ENCODE peak calls at places on chromosomes 6 and 20, in five cellular contexts. N is BE2C; Q is IMR-90; A is GM06990; T is CD4-positive, alpha-beta T cell. H is an unnamed sample. For H3K27me3, the result is how much of the 10 kb centered on the place peaks cover.

GRCh38 chr6:48036316-48036715 is 74.7 kb downstream of the PTCHD4 start:
- DNase-seq in A (no peak), Q (peak), N (no peak), T (no peak), H (peak)

GRCh38 chr6:151119823-151120524 is 119.8 kb upstream of the AKAP12 start:
- DNase-seq in T (no peak), A (no peak), Q (no peak), N (no peak), H (no peak)

GRCh38 chr6:84671188-84671587 is 93.2 kb downstream of the TBX18 start:
- DNase-seq in N (no peak), T (no peak), Q (no peak), A (no peak), H (no peak)

GRCh38 chr6:35087361-35088280 is 53.5 kb downstream of the TCP11 start:
- DNase-seq in N (no peak), T (no peak), A (no peak), Q (no peak), H (no peak)

GRCh38 chr6:23650676-23651075 is 475.3 kb upstream of the NRSN1 start:
- DNase-seq in Q (no peak), A (no peak), T (no peak), N (no peak), H (no peak)

GRCh38 chr20:5654557-5654956 is 95.6 kb upstream of the SHLD1 start:
- DNase-seq in Q (peak), T (no peak), N (no peak), A (peak), H (peak)

GRCh38 chr6:118677193-118677592 is 25.8 kb upstream of the CEP85L start:
- DNase-seq in T (no peak), A (no peak), N (no peak), Q (no peak), H (no peak)

GRCh38 chr6:89481695-89482094 is 48.7 kb downstream of the ANKRD6 start:
- DNase-seq in Q (no peak), A (no peak), T (no peak), N (no peak), H (no peak)

GRCh38 chr20:51715873-51716215 is 52.3 kb downstream of the ATP9A start:
- DNase-seq in T (no peak), A (no peak), N (no peak), Q (no peak), H (no peak)

GRCh38 chr20:31560900-31561598 is 44.0 kb upstream of the ID1 start:
- DNase-seq in N (no peak), T (no peak), Q (peak), A (no peak), H (peak)

GRCh38 chr20:2387180-2387577 is 6.5 kb downstream of the TGM6 start:
- DNase-seq in Q (peak), N (peak), T (no peak), A (no peak), H (no peak)

GRCh38 chr6:131819507-131820228 is 11.8 kb downstream of the ENPP1 start:
- DNase-seq in Q (peak), T (no peak), A (no peak), N (no peak), H (no peak)

GRCh38 chr6:40642190-40642589 is 55.0 kb upstream of the LRFN2 start:
- DNase-seq in N (no peak), Q (no peak), A (no peak), T (no peak), H (no peak)

GRCh38 chr6:136922680-136922996 is 537 bp downstream of the SLC35D3 start:
- DNase-seq in N (no peak), T (no peak), A (no peak), Q (no peak), H (no peak)

GRCh38 chr20:36523341-36523740 is 18.0 kb upstream of the MYL9 start:
- DNase-seq in Q (peak), T (no peak), A (no peak), N (no peak), H (no peak)

GRCh38 chr20:58746551-58747399 is 54.2 kb downstream of the NPEPL1 start:
- DNase-seq in A (no peak), N (no peak), Q (no peak), T (no peak), H (no peak)

GRCh38 chr6:155388546-155388945 is 67.1 kb downstream of the NOX3 start:
- DNase-seq in N (no peak), Q (peak), A (no peak), T (no peak), H (peak)

GRCh38 chr20:41150664-41151063 is 13.3 kb downstream of the PLCG1 start:
- DNase-seq in A (no peak), N (no peak), Q (peak), T (no peak), H (no peak)

GRCh38 chr6:137258170-137258569 is 39.0 kb upstream of the IFNGR1 start:
- DNase-seq in Q (no peak), N (no peak), A (no peak), T (no peak), H (no peak)

GRCh38 chr6:157125531-157125930 is 197.8 kb downstream of the TMEM242 start:
- DNase-seq in A (no peak), N (no peak), Q (no peak), T (no peak), H (no peak)

GRCh38 chr6:170088349-170088951 is 202.4 kb downstream of the DLL1 start:
- DNase-seq in N (no peak), Q (no peak), A (peak), T (peak), H (no peak)

GRCh38 chr6:69735029-69735428 is 61.8 kb downstream of the LMBRD1 start:
- DNase-seq in Q (no peak), T (no peak), N (no peak), A (no peak), H (peak)

GRCh38 chr6:69729870-69730449 is 66.8 kb downstream of the LMBRD1 start:
- DNase-seq in Q (peak), N (no peak), T (no peak), A (no peak), H (no peak)

GRCh38 chr6:69732045-69732444 is 64.8 kb downstream of the LMBRD1 start:
- DNase-seq in T (no peak), A (no peak), Q (peak), N (no peak), H (no peak)

GRCh38 chr6:69732640-69733039 is 64.2 kb downstream of the LMBRD1 start:
- DNase-seq in Q (no peak), N (no peak), A (no peak), T (no peak), H (no peak)
- TF ChIP-seq CTCF in Q (peak), N (peak), A (peak), T (no peak), H (no peak)

GRCh38 chr6:165665384-165665672 is 2.3 kb upstream of the PDE10A start:
- DNase-seq in Q (no peak), A (no peak), T (no peak), N (no peak), H (no peak)
- H3K27me3 ChIP-seq in Q (under half), A (under half), T (under half), N (half or more), H (under half)

GRCh38 chr20:48331518-48332286 is 496.1 kb downstream of the PREX1 start:
- DNase-seq in N (no peak), T (no peak), Q (no peak), A (no peak), H (no peak)

GRCh38 chr20:48332555-48332954 is 495.2 kb downstream of the PREX1 start:
- DNase-seq in T (no peak), A (no peak), Q (peak), N (no peak), H (no peak)

GRCh38 chr20:48329216-48329615 is 498.6 kb downstream of the PREX1 start:
- DNase-seq in A (no peak), N (no peak), T (no peak), Q (no peak), H (no peak)

GRCh38 chr20:48326868-48327267 is 500.9 kb downstream of the PREX1 start:
- DNase-seq in T (no peak), A (no peak), Q (no peak), N (no peak), H (no peak)

GRCh38 chr20:48329676-48330644 is 497.8 kb downstream of the PREX1 start:
- DNase-seq in Q (peak), T (no peak), A (no peak), N (peak), H (no peak)
- TF ChIP-seq CTCF in Q (no peak), T (no peak), A (peak), N (peak), H (peak)

GRCh38 chr20:43916073-43916874 is 1.6 kb downstream of the TOX2 start:
- DNase-seq in T (no peak), N (peak), Q (no peak), A (peak), H (no peak)
- H3K27me3 ChIP-seq in T (under half), N (under half), Q (under half), A (under half), H (under half)

GRCh38 chr20:62575976-62576722 is 66.2 kb upstream of the SLCO4A1 start:
- DNase-seq in T (no peak), Q (no peak), N (no peak), A (no peak), H (no peak)

GRCh38 chr20:62576815-62577214 is 65.5 kb upstream of the SLCO4A1 start:
- DNase-seq in Q (peak), T (no peak), N (no peak), A (no peak), H (peak)

GRCh38 chr20:62580052-62580451 is 62.3 kb upstream of the SLCO4A1 start:
- DNase-seq in A (no peak), N (no peak), T (no peak), Q (no peak), H (no peak)

GRCh38 chr20:62577447-62577846 is 64.9 kb upstream of the SLCO4A1 start:
- DNase-seq in N (no peak), A (no peak), T (no peak), Q (no peak), H (no peak)

GRCh38 chr20:62578294-62578897 is 63.9 kb upstream of the SLCO4A1 start:
- DNase-seq in T (no peak), A (no peak), N (no peak), Q (no peak), H (no peak)
- TF ChIP-seq CTCF in T (no peak), A (no peak), N (no peak), Q (no peak), H (no peak)

GRCh38 chr20:57564951-57565642 is 4.2 kb downstream of the PCK1 start:
- DNase-seq in Q (no peak), T (no peak), N (no peak), A (no peak), H (no peak)
- H3K27me3 ChIP-seq in Q (under half), T (under half), N (under half), A (under half), H (under half)